ENCODE peak calls at places on chromosomes 12 and 14, in eight cellular contexts. N is germinal center; Q is GM13976; W is HS-5; U is M059J; L is RKO; A is CD4-positive, alpha-beta T cell; P is HL-60. O is an unnamed sample.

GRCh38 chr12:10278104-10278503 is 29.6 kb upstream of the KLRD1 start:
- DNase-seq in A (no peak), N (no peak), L (no peak), W (no peak), Q (no peak), P (no peak), U (no peak), O (no peak)

GRCh38 chr14:106802413-106803364 is 1276.3 kb downstream of the TMEM121 start:
- DNase-seq in W (no peak), N (peak; percentile 27), P (peak; percentile 35), L (no peak), Q (no peak), U (no peak), A (no peak), O (peak; percentile 62)

GRCh38 chr12:57237952-57238853 is 8.7 kb downstream of the SHMT2 start:
- DNase-seq in L (no peak), N (no peak), U (no peak), W (no peak), A (no peak), Q (peak; percentile 50), P (no peak), O (no peak)

GRCh38 chr12:121443193-121443829 is 43.4 kb downstream of the RNF34 start:
- DNase-seq in W (no peak), Q (peak; percentile 93), A (peak; percentile 48), P (peak; percentile 64), U (peak; percentile 67), N (peak; percentile 80), L (peak; percentile 76), O (peak; percentile 76)

GRCh38 chr14:52043690-52044089 is 25.2 kb downstream of the NID2 start:
- DNase-seq in P (peak; percentile 10), L (peak; percentile 40), U (peak; percentile 40), A (no peak), W (no peak), Q (peak; percentile 40), N (peak; percentile 37), O (peak; percentile 77)

GRCh38 chr14:35944847-35945246 is 118.7 kb downstream of the BRMS1L start:
- DNase-seq in U (no peak), L (peak; percentile 18), A (no peak), Q (peak; percentile 32), N (peak; percentile 13), P (no peak), W (no peak), O (peak; percentile 73)

GRCh38 chr14:68561531-68562007 is 231.3 kb downstream of the ZFP36L1 start:
- DNase-seq in L (no peak), A (no peak), N (no peak), W (no peak), P (no peak), Q (no peak), U (no peak), O (no peak)

GRCh38 chr12:13536219-13536910 is 339.8 kb downstream of the EMP1 start:
- DNase-seq in Q (peak; percentile 60), U (no peak), W (no peak), L (no peak), A (no peak), N (peak; percentile 76), P (peak; percentile 3), O (peak; percentile 49)